ENCODE peak calls at places on chromosome 17, in ten cellular contexts. One of them, this sample, is unnamed.

GRCh38 chr17:18257268-18257681 is 1.3 kb downstream of the FLII start:
- DNase-seq in IMR-90: no peak
- DNase-seq in bronchial epithelial cell: peak
- DNase-seq in astrocyte of the spinal cord: no peak
- DNase-seq in A549: no peak
- DNase-seq in AG10803: no peak
- DNase-seq in lung: peak
- DNase-seq in B cell: no peak
- DNase-seq in AG09319: no peak
- DNase-seq in CD8-positive, alpha-beta T cell: no peak
- DNase-seq in this sample: no peak

GRCh38 chr17:12134587-12134986 is 113.9 kb downstream of the MAP2K4 start:
- DNase-seq in IMR-90: no peak
- DNase-seq in bronchial epithelial cell: no peak
- DNase-seq in astrocyte of the spinal cord: no peak
- DNase-seq in A549: no peak
- DNase-seq in AG10803: no peak
- DNase-seq in lung: no peak
- DNase-seq in B cell: no peak
- DNase-seq in AG09319: no peak
- DNase-seq in CD8-positive, alpha-beta T cell: no peak
- DNase-seq in this sample: no peak

GRCh38 chr17:2071421-2072281 is 16.7 kb downstream of the HIC1 start:
- DNase-seq in IMR-90: peak
- DNase-seq in bronchial epithelial cell: no peak
- DNase-seq in astrocyte of the spinal cord: peak
- DNase-seq in A549: no peak
- DNase-seq in AG10803: peak
- DNase-seq in lung: no peak
- DNase-seq in B cell: no peak
- DNase-seq in AG09319: no peak
- DNase-seq in CD8-positive, alpha-beta T cell: no peak
- DNase-seq in this sample: no peak

GRCh38 chr17:50218071-50218759 is 16.8 kb upstream of the COL1A1 start:
- DNase-seq in IMR-90: peak
- DNase-seq in bronchial epithelial cell: peak
- DNase-seq in astrocyte of the spinal cord: peak
- DNase-seq in A549: no peak
- DNase-seq in AG10803: peak
- DNase-seq in lung: no peak
- DNase-seq in B cell: no peak
- DNase-seq in AG09319: no peak
- DNase-seq in CD8-positive, alpha-beta T cell: no peak
- DNase-seq in this sample: no peak

GRCh38 chr17:80859004-80859941 is 132.4 kb upstream of the CHMP6 start:
- DNase-seq in IMR-90: peak
- DNase-seq in bronchial epithelial cell: peak
- DNase-seq in astrocyte of the spinal cord: peak
- DNase-seq in A549: peak
- DNase-seq in AG10803: peak
- DNase-seq in lung: peak
- DNase-seq in B cell: no peak
- DNase-seq in AG09319: peak
- DNase-seq in CD8-positive, alpha-beta T cell: no peak
- DNase-seq in this sample: no peak

GRCh38 chr17:34351041-34351575 is 5.2 kb upstream of the CCL13 start:
- DNase-seq in IMR-90: no peak
- DNase-seq in bronchial epithelial cell: no peak
- DNase-seq in astrocyte of the spinal cord: no peak
- DNase-seq in A549: no peak
- DNase-seq in AG10803: no peak
- DNase-seq in lung: no peak
- DNase-seq in B cell: no peak
- DNase-seq in AG09319: no peak
- DNase-seq in CD8-positive, alpha-beta T cell: no peak
- DNase-seq in this sample: no peak

GRCh38 chr17:78875738-78876597 is 27.0 kb downstream of the CEP295NL start:
- DNase-seq in IMR-90: peak
- DNase-seq in bronchial epithelial cell: no peak
- DNase-seq in astrocyte of the spinal cord: peak
- DNase-seq in A549: no peak
- DNase-seq in AG10803: peak
- DNase-seq in lung: no peak
- DNase-seq in B cell: no peak
- DNase-seq in AG09319: no peak
- DNase-seq in CD8-positive, alpha-beta T cell: no peak
- DNase-seq in this sample: no peak

GRCh38 chr17:34010534-34010933 is 244.6 kb upstream of the CCL2 start:
- DNase-seq in IMR-90: no peak
- DNase-seq in bronchial epithelial cell: no peak
- DNase-seq in astrocyte of the spinal cord: no peak
- DNase-seq in A549: no peak
- DNase-seq in AG10803: no peak
- DNase-seq in lung: no peak
- DNase-seq in B cell: no peak
- DNase-seq in AG09319: no peak
- DNase-seq in CD8-positive, alpha-beta T cell: no peak
- DNase-seq in this sample: no peak

GRCh38 chr17:73786286-73786743 is 142.1 kb upstream of the SDK2 start:
- DNase-seq in IMR-90: no peak
- DNase-seq in bronchial epithelial cell: no peak
- DNase-seq in astrocyte of the spinal cord: no peak
- DNase-seq in A549: peak
- DNase-seq in AG10803: no peak
- DNase-seq in lung: no peak
- DNase-seq in B cell: no peak
- DNase-seq in AG09319: no peak
- DNase-seq in CD8-positive, alpha-beta T cell: no peak
- DNase-seq in this sample: peak

GRCh38 chr17:35531170-35531569 is 6.3 kb downstream of the SLFN12L start:
- DNase-seq in IMR-90: no peak
- DNase-seq in bronchial epithelial cell: no peak
- DNase-seq in astrocyte of the spinal cord: no peak
- DNase-seq in A549: no peak
- DNase-seq in AG10803: no peak
- DNase-seq in lung: no peak
- DNase-seq in B cell: no peak
- DNase-seq in AG09319: no peak
- DNase-seq in CD8-positive, alpha-beta T cell: no peak
- DNase-seq in this sample: no peak

GRCh38 chr17:72761431-72761830 is 331.1 kb downstream of the SLC39A11 start:
- DNase-seq in IMR-90: no peak
- DNase-seq in bronchial epithelial cell: no peak
- DNase-seq in astrocyte of the spinal cord: no peak
- DNase-seq in A549: no peak
- DNase-seq in AG10803: no peak
- DNase-seq in lung: no peak
- DNase-seq in B cell: no peak
- DNase-seq in AG09319: no peak
- DNase-seq in CD8-positive, alpha-beta T cell: no peak
- DNase-seq in this sample: no peak

GRCh38 chr17:64328875-64329405 is 61.7 kb downstream of the PECAM1 start:
- DNase-seq in IMR-90: no peak
- DNase-seq in bronchial epithelial cell: no peak
- DNase-seq in astrocyte of the spinal cord: no peak
- DNase-seq in A549: no peak
- DNase-seq in AG10803: no peak
- DNase-seq in lung: no peak
- DNase-seq in B cell: no peak
- DNase-seq in AG09319: no peak
- DNase-seq in CD8-positive, alpha-beta T cell: no peak
- DNase-seq in this sample: no peak

GRCh38 chr17:41061969-41062368 is 2.1 kb upstream of the KRTAP2-3 start:
- DNase-seq in IMR-90: peak
- DNase-seq in bronchial epithelial cell: peak
- DNase-seq in astrocyte of the spinal cord: peak
- DNase-seq in A549: peak
- DNase-seq in AG10803: peak
- DNase-seq in lung: no peak
- DNase-seq in B cell: no peak
- DNase-seq in AG09319: peak
- DNase-seq in CD8-positive, alpha-beta T cell: no peak
- DNase-seq in this sample: no peak

GRCh38 chr17:19303367-19303776 is 59.2 kb downstream of the B9D1 start:
- DNase-seq in IMR-90: no peak
- DNase-seq in bronchial epithelial cell: no peak
- DNase-seq in astrocyte of the spinal cord: no peak
- DNase-seq in A549: no peak
- DNase-seq in AG10803: no peak
- DNase-seq in lung: no peak
- DNase-seq in B cell: no peak
- DNase-seq in AG09319: no peak
- DNase-seq in CD8-positive, alpha-beta T cell: no peak
- DNase-seq in this sample: no peak

DNA sequence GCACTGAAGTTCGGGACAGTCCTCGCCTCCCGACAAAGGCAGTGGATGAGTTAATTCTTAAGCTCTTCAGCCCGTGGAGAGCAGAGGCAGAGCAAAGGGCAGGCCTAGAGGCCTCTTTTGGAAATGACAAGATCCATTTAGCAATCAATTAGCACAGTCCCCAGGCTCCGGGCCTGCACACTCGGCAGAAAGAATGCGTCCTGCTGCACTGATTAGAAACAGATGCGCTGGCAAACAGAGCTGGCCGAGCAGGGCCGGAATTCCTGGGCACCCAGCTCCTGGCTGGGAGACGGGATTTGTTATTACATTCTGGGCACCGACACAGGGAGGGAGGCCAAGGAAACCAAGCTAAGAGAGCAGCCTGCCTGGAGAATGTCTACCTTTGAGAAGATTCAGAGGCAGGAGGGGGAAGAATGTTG is 162.9 kb downstream of the COPRS start:
- DNase-seq in IMR-90: peak
- DNase-seq in bronchial epithelial cell: no peak
- DNase-seq in astrocyte of the spinal cord: peak
- DNase-seq in A549: no peak
- DNase-seq in AG10803: peak
- DNase-seq in lung: peak
- DNase-seq in B cell: no peak
- DNase-seq in AG09319: peak
- DNase-seq in CD8-positive, alpha-beta T cell: no peak
- DNase-seq in this sample: peak
- TF ChIP-seq CTCF in IMR-90: no peak
- TF ChIP-seq CTCF in bronchial epithelial cell: no peak
- TF ChIP-seq CTCF in astrocyte of the spinal cord: peak
- TF ChIP-seq CTCF in A549: no peak
- TF ChIP-seq CTCF in AG10803: peak
- TF ChIP-seq CTCF in lung: no peak
- TF ChIP-seq CTCF in B cell: no peak
- TF ChIP-seq CTCF in AG09319: peak
- TF ChIP-seq CTCF in CD8-positive, alpha-beta T cell: no peak
- TF ChIP-seq CTCF in this sample: peak

DNA sequence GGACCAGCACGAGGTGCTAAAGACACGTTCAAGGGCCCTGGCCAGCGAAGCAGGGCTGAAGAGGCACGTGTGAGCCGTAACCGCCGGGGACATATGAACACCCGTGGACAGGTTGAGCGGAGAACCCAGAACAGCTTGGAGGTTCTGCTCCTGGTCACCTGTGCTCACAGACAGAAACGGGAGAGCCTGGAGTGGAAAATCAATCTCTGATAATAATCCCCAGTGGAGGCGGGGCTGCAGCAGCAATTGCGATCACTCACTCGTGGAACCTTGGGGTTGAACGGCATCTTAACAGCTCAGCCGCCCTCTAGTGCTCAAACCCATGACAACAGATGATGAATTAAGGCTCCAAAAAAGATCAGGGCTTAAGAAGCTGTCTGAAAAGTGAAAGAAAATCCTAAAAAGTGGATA is 25.6 kb downstream of the WIPI1 start:
- DNase-seq in IMR-90: peak
- DNase-seq in bronchial epithelial cell: peak
- DNase-seq in astrocyte of the spinal cord: peak
- DNase-seq in A549: peak
- DNase-seq in AG10803: no peak
- DNase-seq in lung: no peak
- DNase-seq in B cell: peak
- DNase-seq in AG09319: no peak
- DNase-seq in CD8-positive, alpha-beta T cell: peak
- DNase-seq in this sample: peak
- TF ChIP-seq CTCF in IMR-90: peak
- TF ChIP-seq CTCF in bronchial epithelial cell: peak
- TF ChIP-seq CTCF in astrocyte of the spinal cord: peak
- TF ChIP-seq CTCF in A549: peak
- TF ChIP-seq CTCF in AG10803: peak
- TF ChIP-seq CTCF in lung: no peak
- TF ChIP-seq CTCF in B cell: peak
- TF ChIP-seq CTCF in AG09319: peak
- TF ChIP-seq CTCF in CD8-positive, alpha-beta T cell: peak
- TF ChIP-seq CTCF in this sample: peak

GRCh38 chr17:81959362-81960129 is 1.4 kb downstream of the NOTUM start:
- DNase-seq in IMR-90: peak
- DNase-seq in bronchial epithelial cell: no peak
- DNase-seq in astrocyte of the spinal cord: no peak
- DNase-seq in A549: peak
- DNase-seq in AG10803: peak
- DNase-seq in lung: peak
- DNase-seq in B cell: peak
- DNase-seq in AG09319: no peak
- DNase-seq in CD8-positive, alpha-beta T cell: peak
- DNase-seq in this sample: peak
- TF ChIP-seq CTCF in IMR-90: peak
- TF ChIP-seq CTCF in bronchial epithelial cell: peak
- TF ChIP-seq CTCF in astrocyte of the spinal cord: peak
- TF ChIP-seq CTCF in A549: peak
- TF ChIP-seq CTCF in AG10803: peak
- TF ChIP-seq CTCF in lung: peak
- TF ChIP-seq CTCF in B cell: peak
- TF ChIP-seq CTCF in AG09319: peak
- TF ChIP-seq CTCF in CD8-positive, alpha-beta T cell: peak
- TF ChIP-seq CTCF in this sample: peak

GRCh38 chr17:43553501-43554018 is 7.4 kb upstream of the ETV4 start:
- DNase-seq in IMR-90: no peak
- DNase-seq in bronchial epithelial cell: no peak
- DNase-seq in astrocyte of the spinal cord: no peak
- DNase-seq in A549: no peak
- DNase-seq in AG10803: no peak
- DNase-seq in lung: no peak
- DNase-seq in B cell: no peak
- DNase-seq in AG09319: no peak
- DNase-seq in CD8-positive, alpha-beta T cell: no peak
- DNase-seq in this sample: no peak

GRCh38 chr17:43558805-43559160 is 12.6 kb upstream of the ETV4 start:
- DNase-seq in IMR-90: no peak
- DNase-seq in bronchial epithelial cell: no peak
- DNase-seq in astrocyte of the spinal cord: no peak
- DNase-seq in A549: no peak
- DNase-seq in AG10803: no peak
- DNase-seq in lung: no peak
- DNase-seq in B cell: no peak
- DNase-seq in AG09319: no peak
- DNase-seq in CD8-positive, alpha-beta T cell: no peak
- DNase-seq in this sample: no peak

GRCh38 chr17:43559161-43559816 is 13.1 kb upstream of the ETV4 start:
- DNase-seq in IMR-90: no peak
- DNase-seq in bronchial epithelial cell: no peak
- DNase-seq in astrocyte of the spinal cord: no peak
- DNase-seq in A549: no peak
- DNase-seq in AG10803: peak
- DNase-seq in lung: no peak
- DNase-seq in B cell: no peak
- DNase-seq in AG09319: no peak
- DNase-seq in CD8-positive, alpha-beta T cell: no peak
- DNase-seq in this sample: no peak

GRCh38 chr17:43554857-43555256 is 8.7 kb upstream of the ETV4 start:
- DNase-seq in IMR-90: no peak
- DNase-seq in bronchial epithelial cell: no peak
- DNase-seq in astrocyte of the spinal cord: no peak
- DNase-seq in A549: no peak
- DNase-seq in AG10803: no peak
- DNase-seq in lung: no peak
- DNase-seq in B cell: no peak
- DNase-seq in AG09319: no peak
- DNase-seq in CD8-positive, alpha-beta T cell: no peak
- DNase-seq in this sample: no peak

GRCh38 chr17:43556292-43556691 is 10.2 kb upstream of the ETV4 start:
- DNase-seq in IMR-90: peak
- DNase-seq in bronchial epithelial cell: peak
- DNase-seq in astrocyte of the spinal cord: no peak
- DNase-seq in A549: peak
- DNase-seq in AG10803: peak
- DNase-seq in lung: peak
- DNase-seq in B cell: no peak
- DNase-seq in AG09319: no peak
- DNase-seq in CD8-positive, alpha-beta T cell: no peak
- DNase-seq in this sample: no peak
- TF ChIP-seq CTCF in IMR-90: no peak
- TF ChIP-seq CTCF in bronchial epithelial cell: no peak
- TF ChIP-seq CTCF in astrocyte of the spinal cord: no peak
- TF ChIP-seq CTCF in A549: no peak
- TF ChIP-seq CTCF in AG10803: no peak
- TF ChIP-seq CTCF in lung: no peak
- TF ChIP-seq CTCF in B cell: no peak
- TF ChIP-seq CTCF in AG09319: no peak
- TF ChIP-seq CTCF in CD8-positive, alpha-beta T cell: no peak
- TF ChIP-seq CTCF in this sample: no peak

This sample was measured in neural crest cell.